ENCODE peak calls at places on chromosome 22, in six cellular contexts. J is mesendoderm, L is H9, H is neuronal stem cell, R is mesenchymal stem cell, G is H1. M is an unnamed sample. For H3K4me1, the result is how much of the 10 kb centered on the place peaks cover.

GRCh38 chr22:25448435-25449051 is 115.9 kb upstream of the GRK3 start:
- DNase-seq in G (no peak), J (no peak), L (no peak), H (no peak), R (peak), M (peak)

GRCh38 chr22:32413715-32414114 is 1.7 kb upstream of the RTCB start:
- DNase-seq in J (peak), R (peak), G (no peak), H (no peak), L (no peak), M (peak)

GRCh38 chr22:19815823-19816290 is 38.8 kb downstream of the GNB1L start:
- DNase-seq in J (no peak), H (no peak), G (no peak), R (no peak), L (no peak), M (no peak)

GRCh38 chr22:49885281-49885680 is 31.6 kb downstream of the ZBED4 start:
- DNase-seq in J (no peak), H (no peak), R (no peak), L (no peak), G (no peak), M (no peak)

GRCh38 chr22:42963231-42963595 is 51.7 kb downstream of the PACSIN2 start:
- DNase-seq in H (no peak), G (no peak), J (no peak), L (no peak), R (no peak), M (no peak)

GRCh38 chr22:25762147-25762546 is 20.2 kb downstream of the MYO18B start:
- DNase-seq in L (no peak), R (no peak), J (peak), G (no peak), H (no peak), M (no peak)

GRCh38 chr22:42743501-42743991 is 22.9 kb upstream of the A4GALT start:
- DNase-seq in L (no peak), H (no peak), J (no peak), G (no peak), R (peak), M (no peak)

GRCh38 chr22:32544953-32545558 is 70.4 kb downstream of the FBXO7 start:
- DNase-seq in R (peak), H (no peak), G (no peak), J (no peak), L (no peak), M (peak)

GRCh38 chr22:48779211-48779643 is 1048.4 kb downstream of the BRD1 start:
- DNase-seq in H (no peak), G (no peak), J (no peak), R (no peak), L (no peak), M (no peak)

GRCh38 chr22:43747877-43748276 is 64.2 kb downstream of the EFCAB6 start:
- DNase-seq in G (no peak), R (no peak), H (no peak), L (no peak), J (no peak), M (no peak)

GRCh38 chr22:19822301-19823117 is 32.2 kb downstream of the GNB1L start:
- DNase-seq in H (no peak), R (no peak), L (peak), J (no peak), G (no peak), M (no peak)

GRCh38 chr22:41226728-41227655 is 13.7 kb downstream of the CHADL start:
- DNase-seq in L (no peak), G (no peak), H (no peak), R (no peak), J (no peak), M (no peak)

GRCh38 chr22:29994027-29994715 is 86.1 kb upstream of the HORMAD2 start:
- DNase-seq in H (no peak), G (no peak), R (peak), L (no peak), J (no peak), M (peak)

GRCh38 chr22:43171019-43171491 is 15.9 kb downstream of the TTLL12 start:
- DNase-seq in L (no peak), G (no peak), R (no peak), J (no peak), H (no peak), M (no peak)

GRCh38 chr22:43879901-43880742 is 11.7 kb downstream of the PNPLA5 start:
- DNase-seq in R (no peak), L (no peak), H (no peak), G (no peak), J (no peak), M (no peak)

GRCh38 chr22:42937164-42937854 is 77.6 kb downstream of the PACSIN2 start:
- DNase-seq in L (peak), H (no peak), J (peak), G (no peak), R (peak), M (peak)

GRCh38 chr22:28813772-28814518 is 13.6 kb upstream of the XBP1 start:
- DNase-seq in J (no peak), H (no peak), R (peak), L (no peak), G (no peak), M (no peak)

GRCh38 chr22:19865141-19865829 is 10.6 kb upstream of the GNB1L start:
- DNase-seq in R (no peak), L (no peak), H (no peak), G (no peak), J (no peak), M (no peak)

GRCh38 chr22:42584364-42584940 is 30.2 kb downstream of the POLDIP3 start:
- DNase-seq in G (no peak), J (no peak), L (no peak), R (no peak), H (no peak), M (no peak)

GRCh38 chr22:47276219-47276843 is 513.9 kb downstream of the TBC1D22A start:
- DNase-seq in R (no peak), L (no peak), G (no peak), J (no peak), H (no peak), M (no peak)

GRCh38 chr22:43004362-43005035 is 10.4 kb downstream of the PACSIN2 start:
- DNase-seq in L (no peak), H (no peak), J (no peak), G (no peak), R (peak), M (no peak)

GRCh38 chr22:37121887-37122591 is 12.5 kb upstream of the TMPRSS6 start:
- DNase-seq in J (peak), H (no peak), R (peak), G (no peak), L (peak), M (peak)

GRCh38 chr22:44172370-44173108 is 8.2 kb upstream of the PARVG start:
- DNase-seq in L (no peak), G (no peak), J (no peak), R (no peak), H (no peak), M (no peak)

GRCh38 chr22:49308300-49308699 is 519.4 kb downstream of the BRD1 start:
- DNase-seq in R (no peak), G (no peak), H (no peak), L (peak), J (no peak), M (no peak)

GRCh38 chr22:30422481-30423295 is 2.9 kb upstream of the MTFP1 start:
- DNase-seq in H (peak), R (peak), G (peak), J (peak), L (peak), M (peak)

GRCh38 chr22:30435674-30436126 is 10.1 kb downstream of the MTFP1 start:
- DNase-seq in J (no peak), H (no peak), L (no peak), R (no peak), G (no peak), M (no peak)

GRCh38 chr22:49091917-49092545 is 735.6 kb downstream of the BRD1 start:
- DNase-seq in R (no peak), J (peak), L (no peak), H (no peak), G (no peak), M (no peak)

GRCh38 chr22:20272174-20272573 is 4.1 kb upstream of the RTN4R start:
- DNase-seq in L (no peak), J (no peak), G (no peak), H (no peak), R (no peak), M (no peak)

GRCh38 chr22:29907753-29908515 is 25.0 kb downstream of the MTMR3 start:
- DNase-seq in J (peak), R (peak), G (no peak), H (no peak), L (no peak), M (peak)

GRCh38 chr22:43723816-43724215 is 88.3 kb downstream of the EFCAB6 start:
- DNase-seq in J (no peak), R (no peak), G (no peak), L (no peak), H (no peak), M (peak)

GRCh38 chr22:38313384-38313955 is 3.8 kb downstream of the CSNK1E start:
- DNase-seq in G (no peak), H (no peak), R (peak), J (no peak), L (no peak), M (peak)

GRCh38 chr22:47055921-47056320 is 293.5 kb downstream of the TBC1D22A start:
- DNase-seq in R (no peak), L (no peak), J (no peak), H (no peak), G (no peak), M (no peak)

GRCh38 chr22:50303848-50304527 is 3.5 kb downstream of the PLXNB2 start:
- DNase-seq in J (peak), G (no peak), R (no peak), H (no peak), L (peak), M (no peak)

GRCh38 chr22:38770257-38770949 is 14.6 kb upstream of the SUN2 start:
- DNase-seq in L (no peak), R (no peak), H (no peak), G (no peak), J (no peak), M (no peak)

GRCh38 chr22:42645938-42646568 is 3.1 kb downstream of the CYB5R3 start:
- DNase-seq in H (no peak), J (no peak), R (no peak), G (no peak), L (no peak), M (no peak)

GRCh38 chr22:19466848-19467752 is 11.9 kb downstream of the UFD1 start:
- DNase-seq in L (no peak), G (no peak), R (no peak), J (no peak), H (no peak), M (no peak)

GRCh38 chr22:35380013-35380412 is 883 bp upstream of the HMOX1 start:
- DNase-seq in L (no peak), G (no peak), J (no peak), H (no peak), R (peak), M (peak)
- H3K4me1 ChIP-seq in L (under half), G (under half), J (under half), H (under half), R (under half), M (under half)

GRCh38 chr22:27110985-27111451 is 453.6 kb downstream of the MIAT start:
- DNase-seq in H (no peak), R (peak), J (peak), L (peak), G (no peak), M (peak)
- H2BK5ac ChIP-seq in H (no peak), R (peak), J (no peak), L (no peak), G (no peak), M (peak)

GRCh38 chr22:23065495-23066122 is 4.7 kb upstream of the GNAZ start:
- DNase-seq in H (no peak), G (no peak), R (no peak), J (no peak), L (peak), M (no peak)
- H3K4me1 ChIP-seq in H (under half), G (under half), R (under half), J (under half), L (under half), M (under half)

GRCh38 chr22:45459235-45459634 is 43.4 kb upstream of the FBLN1 start:
- DNase-seq in R (no peak), L (no peak), J (no peak), G (no peak), H (no peak), M (no peak)
- H2BK5ac ChIP-seq in R (no peak), L (no peak), J (no peak), G (no peak), H (no peak), M (no peak)

M was measured in IMR-90.